ENCODE peak calls at places on chromosomes 13 and 19, in five cellular contexts. S is ovary, I is progenitor cell of endocrine pancreas, F is mucosa of descending colon, Q is astrocyte of the spinal cord. G is an unnamed sample.
A peak's percentile ranks its signal among the peaks of the same experiment; 100 is the strongest.

GRCh38 chr19:46761418-46761831 is 15.2 kb upstream of the STRN4 start:
- DNase-seq in I (no peak), Q (peak; percentile 27), S (no peak), F (no peak), G (no peak)

GRCh38 chr13:26557393-26558073 is at the start of gene WASF3:
- DNase-seq in S (peak; percentile 97), F (peak; percentile 85), I (peak; percentile 95), Q (peak; percentile 93), G (peak; percentile 92)

GRCh38 chr13:43693639-43694038 is 93.1 kb downstream of the ENOX1 start:
- DNase-seq in I (no peak), Q (no peak), F (no peak), S (no peak), G (no peak)

GRCh38 chr13:65217459-65217858 is 2012.7 kb downstream of the PCDH9 start:
- DNase-seq in I (no peak), F (no peak), Q (no peak), S (no peak), G (no peak)

GRCh38 chr19:52191951-52192350 is 2.1 kb downstream of the PPP2R1A start:
- DNase-seq in S (no peak), I (no peak), F (no peak), Q (no peak), G (no peak)

GRCh38 chr13:113545455-113545930 is 39.1 kb upstream of the TFDP1 start:
- DNase-seq in I (no peak), S (no peak), F (no peak), Q (peak; percentile 29), G (no peak)

GRCh38 chr13:48278806-48279205 is 24.7 kb upstream of the RB1 start:
- DNase-seq in I (no peak), F (no peak), Q (no peak), S (no peak), G (no peak)

GRCh38 chr19:33186431-33186830 is 7.7 kb upstream of the LRP3 start:
- DNase-seq in Q (no peak), S (no peak), I (no peak), F (no peak), G (no peak)

GRCh38 chr19:19113040-19113541 is 25.2 kb downstream of the TMEM161A start:
- DNase-seq in F (no peak), Q (peak; percentile 31), I (no peak), S (no peak), G (no peak)

GRCh38 chr13:21060063-21060826 is 1.1 kb downstream of the LATS2 start:
- DNase-seq in I (peak; percentile 39), F (peak; percentile 21), Q (peak; percentile 54), S (peak; percentile 76), G (peak; percentile 24)

GRCh38 chr13:110258876-110259631 is 47.9 kb downstream of the COL4A1 start:
- DNase-seq in I (no peak), F (no peak), Q (no peak), S (no peak), G (no peak)

DNA sequence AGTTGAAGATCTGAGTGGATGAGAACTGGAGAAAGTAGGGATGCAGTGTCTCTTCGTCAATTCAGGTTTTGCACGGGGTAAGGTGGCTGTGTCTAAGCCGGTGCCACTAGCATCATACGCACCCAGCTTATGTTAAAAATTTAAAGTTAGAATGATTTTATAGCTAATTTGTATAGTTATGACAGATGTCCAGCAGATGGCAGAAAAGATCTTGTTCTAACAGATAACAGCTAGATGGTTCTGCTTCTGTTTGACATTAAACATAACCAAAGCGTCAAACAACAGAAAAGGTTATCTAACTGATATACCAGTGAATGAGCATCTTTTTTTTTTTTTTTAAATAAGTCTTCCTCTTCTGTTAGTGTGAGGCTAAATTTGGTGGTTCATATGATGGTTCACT is 18.8 kb upstream of the EDDM13 start:
- DNase-seq in Q (peak; percentile 65), I (no peak), S (no peak), F (peak; percentile 19), G (peak; percentile 9)
- TF ChIP-seq CTCF in Q (peak; percentile 39), I (no peak), S (peak; percentile 20), F (no peak), G (peak; percentile 29)

GRCh38 chr13:36343766-36344165 is 2.4 kb downstream of the SPART start:
- DNase-seq in I (no peak), F (no peak), Q (no peak), S (no peak), G (no peak)

GRCh38 chr13:36339600-36340155 is 6.5 kb downstream of the SPART start:
- DNase-seq in S (no peak), I (no peak), F (no peak), Q (no peak), G (no peak)

GRCh38 chr13:36332986-36333385 is 13.2 kb downstream of the SPART start:
- DNase-seq in F (no peak), I (no peak), Q (peak; percentile 57), S (no peak), G (no peak)

GRCh38 chr13:36341718-36342117 is 4.5 kb downstream of the SPART start:
- DNase-seq in S (no peak), I (no peak), F (no peak), Q (no peak), G (no peak)

GRCh38 chr13:36337938-36338337 is 8.3 kb downstream of the SPART start:
- DNase-seq in I (no peak), Q (no peak), F (no peak), S (no peak), G (no peak)
- TF ChIP-seq CTCF in I (no peak), Q (no peak), F (no peak), S (no peak), G (no peak)

GRCh38 chr13:69654392-69654791 is 453.2 kb upstream of the ATXN8OS start:
- DNase-seq in F (no peak), S (no peak), Q (no peak), I (no peak), G (no peak)
- TF ChIP-seq CTCF in F (no peak), S (no peak), Q (no peak), I (no peak), G (no peak)

GRCh38 chr19:48170817-48171347 is 402 bp downstream of the ZSWIM9 start:
- DNase-seq in F (peak; percentile 22), I (peak; percentile 13), S (peak; percentile 57), Q (no peak), G (no peak)

GRCh38 chr19:48169585-48169973 is 565 bp downstream of the LIG1 start:
- DNase-seq in I (peak; percentile 82), Q (peak; percentile 60), F (peak; percentile 95), S (peak; percentile 80), G (peak; percentile 95)

GRCh38 chr19:48168689-48169088 is 1.5 kb downstream of the LIG1 start:
- DNase-seq in F (no peak), Q (no peak), I (no peak), S (no peak), G (no peak)

GRCh38 chr19:48171584-48172170 is 1.2 kb downstream of the ZSWIM9 start:
- DNase-seq in Q (no peak), S (peak; percentile 47), F (peak; percentile 20), I (no peak), G (no peak)

DNA sequence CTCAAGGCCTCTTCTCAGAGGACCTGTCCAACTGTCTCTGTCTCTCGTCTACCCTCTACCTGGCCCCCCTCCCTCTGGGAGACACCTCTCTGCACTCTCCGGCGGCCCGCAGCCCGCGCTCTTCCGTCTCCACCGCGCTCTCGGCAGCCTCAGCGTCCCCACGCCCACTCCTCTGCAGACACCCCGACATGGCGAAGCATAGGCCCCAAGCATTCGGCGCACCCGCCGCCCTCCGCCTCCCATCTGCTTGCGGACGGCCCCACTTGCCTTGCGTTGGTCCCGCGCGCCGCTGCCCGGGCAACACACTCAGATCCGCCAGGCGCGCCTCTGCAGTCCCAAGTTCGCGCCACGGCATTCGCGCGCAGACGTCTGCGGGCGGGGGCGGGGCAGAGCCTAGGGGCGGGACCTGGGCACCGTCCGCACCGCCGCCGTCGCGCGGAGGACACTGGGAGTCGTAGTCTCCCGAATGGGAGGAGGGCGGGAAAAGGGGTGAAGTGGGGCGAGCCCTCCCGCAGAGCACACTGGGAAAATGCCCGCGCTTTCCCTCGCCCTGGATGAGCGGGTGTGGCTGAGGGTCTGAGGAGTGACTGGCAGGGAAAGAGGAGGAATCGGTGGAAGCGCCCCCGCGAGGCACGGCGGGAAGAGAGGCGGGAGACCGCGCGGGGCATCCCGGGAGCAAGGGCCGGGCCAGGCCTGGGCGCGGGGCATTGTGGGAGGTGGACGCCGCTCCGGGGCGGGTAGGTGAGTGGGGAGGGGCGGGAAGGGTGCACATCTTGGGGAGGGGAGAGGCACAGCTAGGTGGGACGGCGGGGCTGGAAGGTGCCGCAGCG is at the start of the genes LIG1 and ZSWIM9:
- DNase-seq in I (peak; percentile 88), F (peak; percentile 92), Q (peak; percentile 96), S (peak; percentile 95), G (peak; percentile 98)
- TF ChIP-seq CTCF in I (peak; percentile 21), F (peak; percentile 17), Q (peak; percentile 14), S (peak; percentile 16), G (no peak)

G was measured in Calu3.